ENCODE peak calls at places on chromosomes 2 and 18, in eight cellular contexts. G is A673; P is IMR-90; Z is CD8-positive, alpha-beta T cell; Q is uterus; F is fibroblast of lung; O is A549; C is dorsolateral prefrontal cortex. B is an unnamed sample.

GRCh38 chr2:192546566-192546965 is 351.8 kb upstream of the TMEFF2 start:
- DNase-seq in F (no peak), Z (no peak), G (peak), C (no peak), P (no peak), O (no peak), Q (no peak), B (peak)

GRCh38 chr2:204468689-204469429 is 76.4 kb upstream of the PARD3B start:
- DNase-seq in P (peak), F (peak), Z (no peak), Q (no peak), C (no peak), G (peak), O (no peak), B (peak)

GRCh38 chr18:48790226-48790863 is 160.4 kb downstream of the SMAD7 start:
- DNase-seq in O (no peak), Z (no peak), P (no peak), C (no peak), Q (peak), G (no peak), F (peak), B (no peak)

GRCh38 chr18:58221060-58221725 is 177.2 kb downstream of the NEDD4L start:
- DNase-seq in P (peak), G (no peak), O (peak), F (peak), Z (no peak), C (no peak), Q (no peak), B (peak)

GRCh38 chr2:98118161-98118560 is 31.2 kb downstream of the VWA3B start:
- DNase-seq in O (no peak), F (no peak), C (no peak), Z (no peak), P (peak), G (no peak), Q (no peak), B (peak)

GRCh38 chr2:130728007-130728454 is 839 bp upstream of the GPR148 start:
- DNase-seq in G (no peak), C (peak), O (no peak), F (peak), P (no peak), Z (no peak), Q (no peak), B (peak)

GRCh38 chr2:2597712-2598111 is 266.6 kb upstream of the MYT1L start:
- DNase-seq in F (no peak), C (no peak), O (no peak), Z (no peak), G (no peak), Q (no peak), P (no peak), B (peak)

GRCh38 chr2:102048465-102048864 is 56.7 kb downstream of the IL1R2 start:
- DNase-seq in F (peak), C (no peak), P (peak), G (no peak), Z (no peak), Q (peak), O (no peak), B (no peak)

GRCh38 chr18:45980229-45980628 is 13.1 kb upstream of the EPG5 start:
- DNase-seq in C (no peak), G (no peak), Q (no peak), O (no peak), Z (no peak), P (no peak), F (no peak), B (no peak)

GRCh38 chr2:234322766-234323465 is 174.0 kb downstream of the ARL4C start:
- DNase-seq in Z (no peak), F (no peak), O (no peak), P (no peak), C (no peak), Q (no peak), G (no peak), B (no peak)

GRCh38 chr2:145759228-145759940 is 1239.5 kb upstream of the ZEB2 start:
- DNase-seq in Z (no peak), G (no peak), C (no peak), Q (no peak), O (no peak), P (peak), F (no peak), B (no peak)

GRCh38 chr18:41395695-41396094 is 559.3 kb upstream of the PIK3C3 start:
- DNase-seq in P (peak), C (no peak), Z (no peak), G (no peak), Q (no peak), F (no peak), O (no peak), B (peak)

GRCh38 chr18:58596265-58596681 is 32.6 kb downstream of the ALPK2 start:
- DNase-seq in P (no peak), Z (no peak), C (no peak), F (no peak), G (no peak), Q (no peak), O (no peak), B (no peak)

GRCh38 chr2:223054193-223054781 is 2.3 kb downstream of the KCNE4 start:
- DNase-seq in G (peak), Z (no peak), Q (peak), O (no peak), C (no peak), P (peak), F (peak), B (no peak)

GRCh38 chr18:41881285-41881684 is 73.7 kb upstream of the PIK3C3 start:
- DNase-seq in O (no peak), G (no peak), P (peak), F (peak), Z (no peak), Q (no peak), C (no peak), B (peak)

GRCh38 chr18:53375641-53376040 is 848.8 kb downstream of the MBD2 start:
- DNase-seq in F (no peak), Z (no peak), C (no peak), G (no peak), O (no peak), Q (no peak), P (no peak), B (no peak)

GRCh38 chr18:23317975-23318675 is 135.0 kb upstream of the RIOK3 start:
- DNase-seq in G (no peak), Q (no peak), F (no peak), C (no peak), Z (no peak), O (no peak), P (peak), B (peak)

GRCh38 chr2:42957109-42958035 is 165.0 kb upstream of the HAAO start:
- DNase-seq in C (no peak), O (no peak), F (no peak), G (no peak), Q (no peak), Z (no peak), P (peak), B (peak)

GRCh38 chr2:26485725-26486418 is 7.9 kb upstream of the OTOF start:
- DNase-seq in Z (no peak), G (no peak), F (no peak), P (no peak), Q (no peak), C (no peak), O (no peak), B (no peak)

GRCh38 chr2:185245216-185245615 is 493.4 kb upstream of the FSIP2 start:
- DNase-seq in F (no peak), Q (no peak), P (no peak), C (no peak), G (no peak), Z (no peak), O (no peak), B (no peak)

GRCh38 chr2:239157269-239157668 is 243.6 kb downstream of the HDAC4 start:
- DNase-seq in P (no peak), C (no peak), O (no peak), Q (peak), Z (no peak), F (no peak), G (no peak), B (no peak)

GRCh38 chr2:48362515-48362914 is 167.4 kb upstream of the STON1 start:
- DNase-seq in O (no peak), C (no peak), F (no peak), G (no peak), Z (no peak), P (no peak), Q (no peak), B (no peak)

GRCh38 chr2:11133238-11133935 is 21.9 kb upstream of the SLC66A3 start:
- DNase-seq in Z (no peak), G (no peak), C (no peak), P (no peak), O (no peak), F (no peak), Q (no peak), B (no peak)

GRCh38 chr2:950627-950992 is at the start of gene SNTG2:
- DNase-seq in Z (peak), Q (peak), P (no peak), O (no peak), F (no peak), G (peak), C (peak), B (no peak)

GRCh38 chr2:177689623-177690022 is 297.1 kb downstream of the AGPS start:
- DNase-seq in P (no peak), O (no peak), Q (no peak), C (no peak), G (no peak), F (no peak), Z (no peak), B (no peak)

GRCh38 chr2:29485631-29486030 is 370.4 kb downstream of the CLIP4 start:
- DNase-seq in F (no peak), G (no peak), Q (no peak), O (no peak), P (no peak), C (no peak), Z (no peak), B (no peak)

GRCh38 chr2:127957240-127957639 is 70.6 kb downstream of the SAP130 start:
- DNase-seq in O (no peak), P (no peak), Z (no peak), C (no peak), G (no peak), F (no peak), Q (no peak), B (peak)

GRCh38 chr2:25479761-25480160 is 138.0 kb upstream of the DNMT3A start:
- DNase-seq in G (no peak), O (no peak), Z (no peak), C (peak), Q (no peak), F (no peak), P (no peak), B (peak)

GRCh38 chr2:100537918-100538317 is 24.9 kb upstream of the PDCL3 start:
- DNase-seq in P (no peak), G (no peak), Q (no peak), Z (no peak), C (no peak), O (no peak), F (no peak), B (no peak)

GRCh38 chr2:41933035-41933429 is 114.8 kb upstream of the PKDCC start:
- DNase-seq in O (no peak), Z (no peak), Q (no peak), P (no peak), F (no peak), G (no peak), C (no peak), B (no peak)

GRCh38 chr2:212145111-212145510 is 393.5 kb downstream of the ERBB4 start:
- DNase-seq in O (no peak), F (peak), P (peak), Z (no peak), C (no peak), G (peak), Q (no peak), B (peak)

GRCh38 chr2:63029058-63029457 is 21.6 kb upstream of the OTX1 start:
- DNase-seq in C (no peak), Z (no peak), G (no peak), F (no peak), P (peak), Q (no peak), O (no peak), B (peak)

GRCh38 chr2:168469281-168469988 is 13.4 kb downstream of the CERS6 start:
- DNase-seq in O (no peak), Z (no peak), G (no peak), F (no peak), P (no peak), Q (no peak), C (no peak), B (no peak)

GRCh38 chr2:168467729-168468128 is 11.7 kb downstream of the CERS6 start:
- DNase-seq in G (no peak), C (no peak), F (no peak), Z (no peak), O (no peak), Q (no peak), P (no peak), B (no peak)

GRCh38 chr2:168470880-168471475 is 14.9 kb downstream of the CERS6 start:
- DNase-seq in Q (no peak), G (no peak), P (no peak), Z (no peak), F (no peak), C (peak), O (no peak), B (no peak)

GRCh38 chr2:168468354-168468753 is 12.3 kb downstream of the CERS6 start:
- DNase-seq in Z (no peak), F (no peak), G (no peak), Q (no peak), C (no peak), O (no peak), P (no peak), B (no peak)

DNA sequence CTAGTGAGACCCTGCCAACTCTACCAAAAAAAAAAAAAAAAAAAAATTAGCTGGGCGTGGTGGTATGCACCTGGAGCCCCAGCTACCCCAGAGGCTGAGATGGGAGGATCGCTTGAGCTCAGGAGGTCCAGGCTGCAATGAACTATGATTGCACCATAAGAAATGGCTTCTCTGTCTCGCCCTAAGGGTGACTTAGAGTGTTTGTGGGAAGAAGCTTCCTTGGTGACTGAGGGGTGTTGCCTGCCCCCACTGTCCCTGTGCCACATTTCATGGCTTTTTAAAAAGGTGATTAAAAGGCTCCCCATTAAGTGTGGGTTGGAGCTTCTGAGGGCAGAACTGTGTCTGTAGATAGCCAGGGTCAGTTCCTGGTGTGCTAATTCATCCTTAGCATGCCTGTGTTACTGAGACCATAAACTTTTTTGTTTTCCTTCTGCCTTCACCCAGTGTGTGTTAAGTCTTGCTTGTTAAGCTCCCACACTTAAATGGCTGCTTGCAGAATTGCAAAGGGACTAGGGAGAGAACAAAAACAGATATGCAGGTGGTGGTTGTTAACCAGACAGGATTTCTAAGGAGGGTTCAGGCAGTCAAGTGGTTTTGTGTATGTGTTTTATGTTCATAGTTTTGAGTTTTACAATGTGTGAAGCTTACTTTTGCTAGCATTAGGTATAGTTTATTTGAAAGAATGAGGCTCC is 14.3 kb downstream of the CERS6 start:
- DNase-seq in F (no peak), C (no peak), Q (no peak), G (no peak), Z (no peak), P (no peak), O (no peak), B (no peak)
- H3K4me3 ChIP-seq in F (no peak), C (no peak), Q (no peak), G (no peak), Z (no peak), P (no peak), O (no peak), B (no peak)

DNA sequence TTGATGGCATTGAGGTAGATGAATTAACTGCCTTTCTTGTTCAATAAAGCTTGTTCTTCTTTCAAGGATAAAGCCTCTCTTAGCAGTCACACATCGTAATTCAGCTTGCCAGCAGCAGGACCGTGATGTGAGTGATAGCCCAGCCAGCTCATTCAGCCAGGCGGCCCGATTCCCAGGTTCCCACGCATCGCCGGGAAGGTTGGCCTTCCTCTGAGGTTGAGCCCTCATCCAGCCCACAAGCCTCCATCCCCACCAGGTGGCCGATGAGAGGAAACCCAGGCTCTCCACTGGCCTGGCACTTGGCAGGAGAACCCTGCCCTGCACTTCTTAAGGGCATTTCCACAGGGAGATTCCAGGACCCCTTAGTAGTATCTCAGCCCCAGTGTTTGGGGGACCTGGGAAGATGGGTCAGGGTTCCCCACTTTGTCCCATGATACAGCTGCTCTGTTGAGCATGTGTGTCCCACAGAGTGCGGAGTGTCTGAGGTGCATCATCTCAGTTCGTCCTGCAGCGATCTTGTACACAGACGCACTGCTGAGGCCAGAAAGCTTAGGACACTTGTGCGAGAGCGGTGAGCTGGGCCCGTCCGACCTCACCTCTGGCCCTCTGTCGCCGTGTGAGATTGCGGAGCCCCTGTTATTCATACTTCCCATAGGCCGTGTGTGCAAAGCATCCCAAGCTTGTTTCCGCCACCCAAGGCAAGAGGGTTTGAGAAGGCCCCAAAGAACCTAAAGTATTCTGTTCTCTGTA is 4.9 kb downstream of the AGAP1 start:
- DNase-seq in C (no peak), Z (no peak), P (no peak), Q (no peak), O (no peak), G (no peak), F (no peak), B (no peak)
- TF ChIP-seq CTCF in C (no peak), Z (no peak), P (no peak), Q (no peak), O (peak), G (no peak), F (no peak), B (no peak)

GRCh38 chr2:85064927-85065630 is 68.1 kb upstream of the TCF7L1 start:
- DNase-seq in Z (no peak), G (peak), Q (no peak), O (no peak), F (no peak), P (no peak), C (no peak), B (no peak)
- H3K4me3 ChIP-seq in Z (no peak), G (no peak), Q (no peak), O (no peak), F (no peak), P (no peak), C (no peak), B (no peak)

GRCh38 chr2:161159829-161160225 is 401 bp upstream of the TANK start:
- DNase-seq in C (no peak), G (no peak), O (no peak), P (no peak), Q (no peak), Z (no peak), F (no peak), B (no peak)
- TF ChIP-seq CTCF in C (no peak), G (no peak), O (no peak), P (no peak), Q (no peak), Z (no peak), F (no peak), B (no peak)

GRCh38 chr2:218999021-218999880 is 6.0 kb upstream of the CRYBA2 start:
- DNase-seq in F (no peak), Q (no peak), Z (no peak), C (no peak), G (no peak), O (no peak), P (no peak), B (no peak)

GRCh38 chr2:218999881-219000568 is 6.8 kb upstream of the CRYBA2 start:
- DNase-seq in Z (no peak), Q (no peak), G (no peak), C (no peak), O (no peak), F (no peak), P (no peak), B (no peak)

GRCh38 chr2:219001100-219001576 is 7.9 kb upstream of the CRYBA2 start:
- DNase-seq in C (no peak), Q (no peak), O (no peak), P (no peak), G (no peak), Z (no peak), F (no peak), B (no peak)

GRCh38 chr2:219001577-219002394 is 8.6 kb upstream of the CRYBA2 start:
- DNase-seq in F (no peak), P (no peak), O (no peak), C (no peak), Z (no peak), Q (no peak), G (no peak), B (peak)

GRCh38 chr2:219000569-219000960 is 7.3 kb upstream of the CRYBA2 start:
- DNase-seq in Q (no peak), G (no peak), C (no peak), F (no peak), O (no peak), P (no peak), Z (no peak), B (no peak)
- H3K4me3 ChIP-seq in Q (no peak), G (no peak), C (no peak), F (no peak), O (no peak), P (no peak), Z (no peak), B (no peak)

DNA sequence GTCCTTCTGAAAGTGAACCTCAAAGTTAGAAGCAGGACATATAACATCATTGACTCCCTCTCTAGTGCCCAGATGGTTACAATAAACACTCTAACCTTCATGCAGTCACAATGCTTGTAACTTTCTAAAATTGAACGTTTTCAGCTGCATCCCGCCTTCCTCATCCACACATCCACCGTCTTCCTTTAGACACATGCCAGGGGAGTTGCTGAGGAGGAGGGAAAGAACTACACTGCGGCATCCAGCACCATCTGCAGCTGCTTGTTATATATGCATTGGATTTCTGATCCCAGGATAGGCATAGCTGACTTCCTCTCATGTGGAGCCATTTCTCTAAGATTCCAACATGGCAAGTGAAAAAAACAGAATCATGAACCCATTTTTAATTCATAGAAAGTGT is 96.8 kb downstream of the FBXO15 start:
- DNase-seq in O (no peak), F (no peak), Q (no peak), G (no peak), P (no peak), Z (no peak), C (no peak), B (no peak)
- TF ChIP-seq CTCF in O (no peak), F (no peak), Q (no peak), G (no peak), P (no peak), Z (no peak), C (no peak), B (no peak)

GRCh38 chr2:54577035-54577434 is 120.9 kb downstream of the SPTBN1 start:
- DNase-seq in Q (no peak), G (no peak), F (no peak), O (no peak), C (no peak), Z (no peak), P (no peak), B (peak)
- H3K4me3 ChIP-seq in Q (no peak), G (no peak), F (no peak), O (no peak), C (no peak), Z (no peak), P (no peak), B (no peak)

DNA sequence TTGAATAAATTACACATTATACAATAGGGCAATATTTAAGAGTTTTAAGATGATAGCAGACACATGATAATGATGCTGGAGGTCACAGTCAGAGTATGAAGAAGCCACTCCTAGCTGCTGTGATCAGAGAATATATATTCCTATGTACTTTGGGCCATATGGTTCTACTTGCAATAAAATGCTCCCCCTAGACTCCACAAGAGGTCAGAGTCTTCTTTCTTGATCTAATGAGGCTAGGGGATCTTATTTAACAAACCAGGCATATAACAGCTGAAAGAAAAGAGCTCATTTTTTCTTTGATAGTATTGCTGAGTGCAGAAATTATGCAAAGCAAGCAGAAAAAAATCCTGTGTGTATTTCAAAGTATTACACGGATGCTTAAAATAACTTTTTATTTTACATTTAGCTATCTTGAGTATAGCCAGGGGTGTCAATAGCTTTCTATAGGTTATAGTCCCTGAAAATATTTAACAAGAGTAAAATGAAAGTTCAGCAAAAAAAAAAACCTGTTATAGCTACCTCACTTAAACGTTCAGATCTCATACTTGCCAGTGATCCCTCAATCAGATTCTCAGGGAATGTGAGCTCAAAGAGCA is 748.7 kb upstream of the CHAC2 start:
- DNase-seq in C (no peak), Q (no peak), P (peak), G (peak), F (peak), Z (no peak), O (peak), B (no peak)
- TF ChIP-seq CTCF in C (peak), Q (no peak), P (peak), G (no peak), F (peak), Z (no peak), O (peak), B (no peak)

B was measured in epithelial cell of esophagus.